ENCODE peak calls at places on chromosomes 11 and 22, in seven cellular contexts. Y is GM12865, F is Calu3, A is adrenal gland, V is cardiac muscle cell, Z is HCT116, P is GM23338. D is an unnamed sample.
A peak's percentile ranks its signal among the peaks of the same experiment; 100 is the strongest.

GRCh38 chr11:116379185-116379828 is 393.5 kb downstream of the BUD13 start:
- DNase-seq in Y (peak; percentile 11), F (peak; percentile 34), A (peak; percentile 40), V (peak; percentile 90), Z (no peak), P (peak; percentile 79), D (no peak)

GRCh38 chr22:36860017-36860416 is 789 bp upstream of the NCF4 start:
- DNase-seq in Y (peak; percentile 34), F (no peak), A (no peak), V (no peak), Z (no peak), P (no peak), D (peak; percentile 6)

GRCh38 chr11:57303990-57304579 is 20.7 kb downstream of the TNKS1BP1 start:
- DNase-seq in Y (no peak), F (no peak), A (no peak), V (no peak), Z (no peak), P (no peak), D (no peak)

GRCh38 chr22:36660931-36661330 is 42.6 kb downstream of the CACNG2 start:
- DNase-seq in Y (no peak), F (no peak), A (no peak), V (no peak), Z (no peak), P (no peak), D (no peak)

GRCh38 chr22:39318507-39319283 is 728 bp downstream of the RPL3 start:
- DNase-seq in Y (no peak), F (no peak), A (peak; percentile 55), V (peak; percentile 56), Z (no peak), P (no peak), D (no peak)

GRCh38 chr11:65425971-65426838 is 3.6 kb downstream of the NEAT1 start:
- DNase-seq in Y (peak; percentile 91), F (no peak), A (no peak), V (no peak), Z (peak; percentile 42), P (no peak), D (peak; percentile 91)

GRCh38 chr11:46918087-46918751 is at the start of gene LRP4:
- DNase-seq in Y (peak; percentile 16), F (peak; percentile 66), A (peak; percentile 66), V (peak; percentile 81), Z (no peak), P (peak; percentile 73), D (no peak)

GRCh38 chr11:78840190-78840589 is 265.5 kb upstream of the NARS2 start:
- DNase-seq in Y (no peak), F (no peak), A (no peak), V (no peak), Z (no peak), P (no peak), D (peak; percentile 62)

GRCh38 chr22:50267591-50268390 is 2.4 kb downstream of the MAPK11 start:
- DNase-seq in Y (peak; percentile 59), F (no peak), A (peak; percentile 81), V (peak; percentile 67), Z (no peak), P (peak; percentile 81), D (peak; percentile 41)

GRCh38 chr11:79227308-79227707 is 213.5 kb downstream of the TENM4 start:
- DNase-seq in Y (no peak), F (no peak), A (no peak), V (no peak), Z (no peak), P (no peak), D (no peak)

GRCh38 chr22:46297151-46297819 is 615 bp downstream of the GTSE1 start:
- DNase-seq in Y (peak; percentile 38), F (peak; percentile 17), A (no peak), V (peak; percentile 43), Z (no peak), P (peak; percentile 54), D (peak; percentile 51)

GRCh38 chr11:72072348-72072747 is 8.0 kb downstream of the NUMA1 start:
- DNase-seq in Y (no peak), F (peak; percentile 33), A (no peak), V (no peak), Z (peak; percentile 59), P (peak; percentile 12), D (peak; percentile 82)

GRCh38 chr11:23570828-23571227 is 710.6 kb upstream of the CCDC179 start:
- DNase-seq in Y (no peak), F (no peak), A (no peak), V (no peak), Z (no peak), P (no peak), D (peak; percentile 1)

GRCh38 chr11:44567876-44568256 is 2.4 kb downstream of the CD82 start:
- DNase-seq in Y (no peak), F (no peak), A (no peak), V (no peak), Z (no peak), P (no peak), D (no peak)

GRCh38 chr11:123509737-123510578 is 79.9 kb downstream of the GRAMD1B start:
- DNase-seq in Y (no peak), F (no peak), A (peak; percentile 78), V (peak; percentile 65), Z (no peak), P (peak; percentile 80), D (peak; percentile 21)

GRCh38 chr11:75339685-75340409 is 11.6 kb downstream of the ARRB1 start:
- DNase-seq in Y (no peak), F (no peak), A (no peak), V (no peak), Z (no peak), P (no peak), D (no peak)

GRCh38 chr11:90840071-90840470 is 617.2 kb upstream of the CHORDC1 start:
- DNase-seq in Y (no peak), F (no peak), A (no peak), V (no peak), Z (no peak), P (peak; percentile 17), D (no peak)

GRCh38 chr11:73184953-73185671 is 33.0 kb upstream of the P2RY2 start:
- DNase-seq in Y (peak; percentile 69), F (peak; percentile 79), A (peak; percentile 61), V (peak; percentile 70), Z (peak; percentile 40), P (peak; percentile 76), D (peak; percentile 51)

GRCh38 chr11:2690596-2691354 is 9.0 kb downstream of the KCNQ1OT1 start:
- DNase-seq in Y (no peak), F (no peak), A (no peak), V (no peak), Z (no peak), P (peak; percentile 24), D (no peak)

GRCh38 chr11:2693851-2694261 is 5.9 kb downstream of the KCNQ1OT1 start:
- DNase-seq in Y (no peak), F (no peak), A (no peak), V (no peak), Z (no peak), P (peak; percentile 56), D (no peak)

GRCh38 chr11:2693271-2693833 is 6.4 kb downstream of the KCNQ1OT1 start:
- DNase-seq in Y (no peak), F (no peak), A (no peak), V (no peak), Z (no peak), P (peak; percentile 98), D (no peak)

GRCh38 chr11:2691355-2691761 is 8.4 kb downstream of the KCNQ1OT1 start:
- DNase-seq in Y (no peak), F (no peak), A (no peak), V (no peak), Z (no peak), P (no peak), D (no peak)

GRCh38 chr11:2691991-2692841 is 7.6 kb downstream of the KCNQ1OT1 start:
- DNase-seq in Y (peak; percentile 18), F (peak; percentile 53), A (no peak), V (peak; percentile 56), Z (no peak), P (peak; percentile 67), D (no peak)
- TF ChIP-seq CTCF in Y (peak; percentile 14), F (peak; percentile 29), A (no peak), V (peak; percentile 20), Z (peak; percentile 33), P (peak; percentile 65), D (peak; percentile 43)

GRCh38 chr22:23753371-23753770 is 854 bp downstream of the VPREB3 start:
- DNase-seq in Y (no peak), F (no peak), A (no peak), V (no peak), Z (no peak), P (no peak), D (no peak)
- TF ChIP-seq CTCF in Y (no peak), F (no peak), A (no peak), V (no peak), Z (no peak), P (no peak), D (no peak)

DNA sequence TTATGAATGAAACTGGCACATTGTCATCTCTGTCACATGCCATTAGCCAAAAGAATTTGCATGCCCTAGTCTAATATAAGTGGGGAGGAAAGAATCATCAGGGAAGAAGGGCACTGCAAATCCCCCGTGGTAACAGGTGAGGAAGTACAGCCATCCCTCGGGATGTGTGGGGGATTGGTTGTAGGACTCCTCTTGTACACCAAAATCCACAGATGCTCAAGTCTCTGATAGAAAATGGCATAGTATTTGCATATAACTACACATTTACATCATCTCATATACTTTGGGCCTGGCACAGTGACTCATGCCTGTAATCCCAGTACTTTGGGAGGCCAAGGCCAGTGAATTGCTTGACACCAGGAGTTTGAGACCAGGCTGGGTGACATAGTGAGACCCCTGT is 109.7 kb downstream of the HIPK3 start:
- DNase-seq in Y (no peak), F (no peak), A (no peak), V (no peak), Z (no peak), P (no peak), D (no peak)
- TF ChIP-seq CTCF in Y (no peak), F (no peak), A (no peak), V (no peak), Z (no peak), P (no peak), D (no peak)

DNA sequence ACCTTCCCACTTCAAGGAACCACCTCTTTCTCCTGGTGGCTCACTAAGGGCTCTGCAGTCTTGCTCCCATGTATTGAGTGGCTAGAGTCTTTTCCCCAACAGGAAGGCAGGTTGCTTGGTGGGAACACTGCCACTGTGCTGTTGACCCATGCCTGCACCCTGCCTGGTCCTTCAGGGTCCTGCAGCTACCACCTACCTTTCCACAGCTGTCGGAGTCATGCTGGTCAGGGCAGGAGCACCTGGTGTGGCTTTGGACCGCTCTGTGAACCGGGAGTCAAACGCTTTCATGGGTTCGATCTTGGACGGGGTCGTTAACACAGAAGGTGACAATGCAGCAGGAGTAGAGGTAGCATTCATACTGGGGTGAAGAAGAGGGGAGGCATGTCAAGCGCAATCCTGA is 56.1 kb downstream of the HIRA start:
- DNase-seq in Y (no peak), F (no peak), A (no peak), V (no peak), Z (no peak), P (no peak), D (no peak)
- TF ChIP-seq CTCF in Y (no peak), F (no peak), A (no peak), V (no peak), Z (no peak), P (no peak), D (no peak)

DNA sequence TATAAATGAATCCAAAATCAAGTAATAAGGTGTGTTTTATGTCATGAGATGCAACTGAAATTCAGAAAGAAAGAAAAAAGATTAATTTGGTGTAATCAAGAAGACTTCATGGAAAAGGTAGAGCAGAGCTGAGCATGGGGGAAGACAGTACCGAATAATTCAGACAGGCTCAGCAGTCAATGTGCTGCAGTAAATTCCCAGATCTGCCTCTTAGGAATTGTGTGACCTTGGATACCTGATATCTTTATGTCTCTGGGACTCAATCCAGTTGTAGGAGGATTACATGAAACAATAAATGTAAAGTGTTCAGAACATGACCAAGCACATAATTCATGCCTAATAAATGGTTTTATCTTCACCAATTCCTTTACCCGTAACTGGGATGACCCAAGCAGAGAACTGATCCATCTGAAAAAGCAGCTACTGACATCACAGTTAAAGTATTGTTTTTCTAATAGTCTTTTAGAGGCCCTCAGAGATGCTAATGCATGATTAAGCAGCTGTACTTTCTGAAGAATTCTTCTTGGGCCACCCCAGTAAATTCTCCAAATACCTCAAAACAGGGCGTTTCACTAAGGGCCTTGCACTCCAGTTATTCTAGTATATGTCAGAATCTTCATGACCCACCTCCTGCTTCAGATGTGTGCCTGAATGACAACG is 7.8 kb downstream of the MS4A12 start:
- DNase-seq in Y (no peak), F (no peak), A (no peak), V (no peak), Z (no peak), P (peak; percentile 83), D (peak; percentile 25)
- TF ChIP-seq CTCF in Y (no peak), F (no peak), A (no peak), V (no peak), Z (no peak), P (no peak), D (no peak)

D was measured in HFFc6.